ENCODE peak calls at places on chromosomes 11 and 22, in five cellular contexts. S is CD4-positive, alpha-beta memory T cell; N is iPS DF 19.7; J is GM12891; T is activated CD4-positive, alpha-beta T cell treated with anti-CD3 and anti-CD28 coated beads, Interleukin-2, amount 50 U/mL, for 1 hour. X is an unnamed sample.
A peak's percentile ranks its signal among the peaks of the same experiment; 100 is the strongest.

GRCh38 chr22:33049125-33049729 is 9.0 kb downstream of the SYN3 start:
- DNase-seq in N (no peak), T (peak; percentile 50), J (peak; percentile 60), S (peak; percentile 25), X (no peak)

GRCh38 chr22:44884968-44885805 is 124.6 kb downstream of the PHF21B start:
- DNase-seq in N (no peak), S (no peak), J (no peak), T (no peak), X (no peak)

GRCh38 chr11:132685174-132685611 is 847.1 kb downstream of the OPCML start:
- DNase-seq in T (no peak), N (no peak), J (no peak), S (no peak), X (no peak)

GRCh38 chr22:43148581-43148980 is 2.8 kb upstream of the TSPO start:
- DNase-seq in S (no peak), J (no peak), T (no peak), N (no peak), X (no peak)

GRCh38 chr22:27846910-27847309 is 45.4 kb upstream of the MN1 start:
- DNase-seq in S (no peak), T (no peak), N (no peak), J (no peak), X (no peak)

GRCh38 chr22:30265851-30266444 is 703 bp downstream of the OSM start:
- DNase-seq in N (no peak), S (peak; percentile 86), J (peak; percentile 86), T (peak; percentile 77), X (peak; percentile 68)

GRCh38 chr11:109734602-109735001 is 312.6 kb downstream of the C11orf87 start:
- DNase-seq in N (no peak), J (no peak), T (no peak), S (no peak), X (no peak)

GRCh38 chr22:49353185-49353584 is 474.5 kb downstream of the BRD1 start:
- DNase-seq in N (no peak), J (no peak), S (no peak), T (no peak), X (no peak)

GRCh38 chr22:23781065-23781464 is 5.7 kb upstream of the SMARCB1 start:
- DNase-seq in N (no peak), T (no peak), J (no peak), S (no peak), X (no peak)

GRCh38 chr11:86629070-86629706 is 43.2 kb downstream of the ME3 start:
- DNase-seq in S (no peak), J (no peak), N (no peak), T (no peak), X (no peak)

GRCh38 chr11:126914166-126914565 is 86.4 kb downstream of the KIRREL3 start:
- DNase-seq in S (no peak), N (no peak), T (no peak), J (no peak), X (no peak)

GRCh38 chr22:22235564-22235963 is 9.0 kb upstream of the VPREB1 start:
- DNase-seq in S (peak; percentile 20), T (peak; percentile 40), J (peak; percentile 50), N (peak; percentile 5), X (peak; percentile 32)